ENCODE peak calls at places on chromosomes 13 and 19, in six cellular contexts. F, U, T, E, V and P are unnamed samples.

GRCh38 chr19:15463865-15464371 is 426 bp downstream of the RASAL3 start:
- DNase-seq in F (no peak), U (no peak), T (no peak), E (peak; percentile 59), V (no peak), P (no peak)

GRCh38 chr19:45356760-45357444 is 13.5 kb downstream of the ERCC2 start:
- DNase-seq in F (no peak), U (no peak), T (no peak), E (no peak), V (no peak), P (no peak)

GRCh38 chr13:23870356-23871146 is 18.6 kb downstream of the MIPEP start:
- DNase-seq in F (no peak), U (no peak), T (no peak), E (no peak), V (no peak), P (no peak)

GRCh38 chr19:20787766-20788165 is 11.7 kb downstream of the ZNF66 start:
- DNase-seq in F (no peak), U (no peak), T (peak; percentile 5), E (no peak), V (no peak), P (no peak)

GRCh38 chr13:24215007-24215633 is 54.6 kb downstream of the SPATA13 start:
- DNase-seq in F (no peak), U (no peak), T (no peak), E (no peak), V (no peak), P (no peak)

GRCh38 chr19:10797541-10798256 is 38.3 kb downstream of the TMED1 start:
- DNase-seq in F (no peak), U (no peak), T (peak; percentile 29), E (no peak), V (no peak), P (no peak)

GRCh38 chr13:49543656-49544055 is 41.7 kb downstream of the RCBTB1 start:
- DNase-seq in F (no peak), U (no peak), T (no peak), E (no peak), V (no peak), P (no peak)

GRCh38 chr13:84961023-84961422 is 838.2 kb downstream of the SLITRK6 start:
- DNase-seq in F (no peak), U (no peak), T (no peak), E (no peak), V (no peak), P (no peak)

GRCh38 chr13:72983085-72983768 is 75.6 kb upstream of the KLF5 start:
- DNase-seq in F (peak; percentile 13), U (no peak), T (peak; percentile 94), E (no peak), V (peak; percentile 58), P (no peak)

GRCh38 chr19:12448808-12449207 is 8.0 kb upstream of the ZNF443 start:
- DNase-seq in F (no peak), U (no peak), T (no peak), E (no peak), V (no peak), P (no peak)

GRCh38 chr13:23632741-23633140 is 62.5 kb downstream of the TNFRSF19 start:
- DNase-seq in F (no peak), U (no peak), T (no peak), E (peak; percentile 33), V (no peak), P (no peak)

GRCh38 chr13:76519685-76520084 is 366.5 kb downstream of the KCTD12 start:
- DNase-seq in F (no peak), U (no peak), T (no peak), E (no peak), V (no peak), P (no peak)

GRCh38 chr19:49920624-49921363 is 8.2 kb upstream of the ATF5 start:
- DNase-seq in F (no peak), U (no peak), T (no peak), E (no peak), V (no peak), P (no peak)

GRCh38 chr13:32165791-32166190 is 134.2 kb downstream of the FRY start:
- DNase-seq in F (no peak), U (no peak), T (no peak), E (no peak), V (no peak), P (no peak)

GRCh38 chr19:40312533-40312932 is 27.4 kb upstream of the AKT2 start:
- DNase-seq in F (no peak), U (no peak), T (no peak), E (peak; percentile 68), V (no peak), P (no peak)

GRCh38 chr13:52070929-52071523 is 46.5 kb downstream of the UTP14C start:
- DNase-seq in F (no peak), U (no peak), T (peak; percentile 58), E (no peak), V (peak; percentile 24), P (no peak)
- TF ChIP-seq CTCF in F (no peak), U (no peak), T (peak; percentile 37), E (peak; percentile 17), V (no peak), P (peak; percentile 14)

GRCh38 chr19:57269515-57270250 is 10.6 kb upstream of the ZNF460 start:
- DNase-seq in F (peak; percentile 63), U (no peak), T (peak; percentile 85), E (no peak), V (peak; percentile 83), P (peak; percentile 73)
- H3K4me3 ChIP-seq in F (no peak overlapping the region), U (no peak overlapping the region), T (no peak overlapping the region), E (no peak overlapping the region), V (no peak overlapping the region), P (no peak overlapping the region)

GRCh38 chr13:28479005-28479404 is 15.9 kb downstream of the FLT1 start:
- DNase-seq in F (no peak), U (no peak), T (no peak), E (no peak), V (no peak), P (no peak)

GRCh38 chr13:28485551-28485950 is 9.4 kb downstream of the FLT1 start:
- DNase-seq in F (no peak), U (no peak), T (no peak), E (peak; percentile 21), V (no peak), P (no peak)

GRCh38 chr13:28486144-28486543 is 8.8 kb downstream of the FLT1 start:
- DNase-seq in F (no peak), U (no peak), T (no peak), E (no peak), V (no peak), P (no peak)

GRCh38 chr13:28485097-28485496 is 9.8 kb downstream of the FLT1 start:
- DNase-seq in F (no peak), U (no peak), T (no peak), E (no peak), V (no peak), P (no peak)

DNA sequence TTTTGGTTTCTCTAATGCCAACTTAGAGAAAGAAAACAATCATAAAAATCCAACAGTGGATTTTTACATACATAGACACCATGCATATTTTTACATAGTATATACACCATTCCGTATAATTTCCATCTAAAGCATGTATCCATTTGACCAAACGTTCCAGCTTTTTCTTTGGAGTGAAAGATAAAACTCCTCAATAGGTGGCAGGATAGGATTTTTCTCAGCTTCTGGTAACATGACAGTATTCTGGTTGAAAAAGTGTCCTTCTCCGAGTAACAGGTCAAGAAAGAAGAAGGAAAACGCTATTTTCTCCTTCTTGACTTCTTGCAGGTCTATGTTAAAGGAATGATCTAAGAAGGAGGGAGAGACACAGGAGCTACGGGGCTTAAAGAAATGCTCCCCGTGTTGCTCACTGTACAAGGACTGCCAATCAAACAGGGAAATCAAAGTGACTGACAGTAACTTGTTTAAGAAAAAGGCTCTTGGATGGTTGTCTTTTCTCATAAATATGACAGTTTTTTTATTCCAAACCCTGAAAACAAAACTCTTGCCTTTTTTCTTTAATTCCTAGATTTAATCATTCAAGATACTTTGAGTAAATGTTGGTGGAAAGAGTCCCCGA is 11.5 kb downstream of the FLT1 start:
- DNase-seq in F (no peak), U (no peak), T (no peak), E (no peak), V (no peak), P (no peak)
- TF ChIP-seq CTCF in F (no peak), U (no peak), T (no peak), E (no peak), V (no peak), P (no peak)

GRCh38 chr13:110705356-110705825 is 525 bp downstream of the CARS2 start:
- DNase-seq in F (no peak), U (no peak), T (no peak), E (no peak), V (peak; percentile 15), P (no peak)

GRCh38 chr13:110702089-110702488 is 3.8 kb downstream of the CARS2 start:
- DNase-seq in F (no peak), U (no peak), T (no peak), E (no peak), V (no peak), P (no peak)

GRCh38 chr13:110705826-110706569 is at the start of gene CARS2:
- DNase-seq in F (peak; percentile 80), U (peak; percentile 97), T (peak; percentile 98), E (peak; percentile 97), V (peak; percentile 97), P (peak; percentile 78)

GRCh38 chr13:110702591-110703526 is 3.1 kb downstream of the CARS2 start:
- DNase-seq in F (no peak), U (no peak), T (peak; percentile 74), E (no peak), V (peak; percentile 39), P (no peak)

DNA sequence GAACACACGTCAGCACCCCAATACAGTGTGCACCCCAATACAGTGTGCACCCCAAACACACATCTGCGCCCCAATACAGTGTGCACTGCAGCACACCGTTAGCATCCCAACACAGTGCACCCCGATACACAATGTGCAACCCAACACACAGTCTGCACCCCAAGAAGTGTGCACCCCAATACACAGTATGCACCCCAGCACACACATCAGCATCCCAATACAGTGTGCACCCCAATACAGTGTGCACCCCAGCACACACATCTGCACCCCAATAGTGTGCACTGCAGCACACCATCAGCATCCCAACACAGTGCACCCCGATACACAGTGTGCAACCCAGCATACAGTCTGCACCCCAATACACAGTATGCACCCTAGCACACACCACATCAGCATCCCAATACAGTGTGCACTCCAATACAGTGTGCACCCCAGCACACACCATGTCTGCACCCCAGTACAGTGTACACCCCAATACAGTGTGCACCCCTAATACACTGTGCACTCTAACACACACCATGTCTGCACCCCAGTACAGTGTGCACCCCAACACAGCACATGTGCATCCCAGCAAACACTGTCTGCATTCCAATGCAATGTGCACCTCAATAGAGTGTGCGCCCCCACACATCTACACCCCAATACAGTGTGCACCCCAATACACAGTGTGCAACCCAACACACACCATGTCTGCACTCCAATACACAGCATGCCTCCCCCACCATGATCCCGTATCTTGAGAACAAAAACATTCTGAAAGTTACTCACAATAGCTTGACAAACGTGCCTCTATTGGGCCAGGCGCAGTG is 858 bp upstream of the CARS2 start:
- DNase-seq in F (no peak), U (no peak), T (no peak), E (no peak), V (no peak), P (no peak)
- H3K4me3 ChIP-seq in F (peak overlapping the region; percentile 77), U (peak overlapping the region; percentile 71), T (peak overlapping the region; percentile 76), E (peak overlapping the region; percentile 87), V (peak overlapping the region; percentile 66), P (peak overlapping the region; percentile 65)

GRCh38 chr19:48308695-48309586 is 16.4 kb upstream of the EMP3 start:
- DNase-seq in F (no peak), U (no peak), T (peak; percentile 84), E (peak; percentile 61), V (no peak), P (no peak)
- TF ChIP-seq CTCF in F (peak; percentile 46), U (no peak), T (peak; percentile 79), E (peak; percentile 71), V (peak; percentile 46), P (peak; percentile 48)